ENCODE peak calls at places on chromosome 9, in eight cellular contexts. F is suprapubic skin; C is kidney; V is aorta; S is CD8-positive, alpha-beta T cell; O is GM23248; P is fibroblast of lung; A is HCT116. N is an unnamed sample.

GRCh38 chr9:2066312-2067273 is 51.4 kb downstream of the SMARCA2 start:
- DNase-seq in F (no peak), C (no peak), V (no peak), S (no peak), O (peak), P (peak), A (no peak), N (no peak)

GRCh38 chr9:2962471-2963172 is 118.7 kb upstream of the PUM3 start:
- DNase-seq in F (no peak), C (no peak), V (no peak), S (no peak), O (no peak), P (no peak), A (no peak), N (no peak)

GRCh38 chr9:13354733-13355132 is 75.2 kb upstream of the MPDZ start:
- DNase-seq in F (no peak), C (no peak), V (no peak), S (no peak), O (peak), P (peak), A (no peak), N (no peak)

GRCh38 chr9:97889941-97890557 is 32.3 kb downstream of the TRMO start:
- DNase-seq in F (no peak), C (peak), V (no peak), S (peak), O (peak), P (no peak), A (no peak), N (no peak)

GRCh38 chr9:100309992-100310391 is 42.8 kb downstream of the TEX10 start:
- DNase-seq in F (no peak), C (no peak), V (no peak), S (no peak), O (peak), P (peak), A (no peak), N (no peak)

GRCh38 chr9:38375572-38375963 is 16.9 kb upstream of the ALDH1B1 start:
- DNase-seq in F (peak), C (no peak), V (peak), S (no peak), O (no peak), P (no peak), A (no peak), N (no peak)

GRCh38 chr9:91214086-91214485 is 147.6 kb downstream of the AUH start:
- DNase-seq in F (no peak), C (no peak), V (no peak), S (no peak), O (peak), P (peak), A (no peak), N (peak)

GRCh38 chr9:81664638-81665513 is 24.5 kb downstream of the TLE1 start:
- DNase-seq in F (no peak), C (no peak), V (no peak), S (no peak), O (no peak), P (no peak), A (no peak), N (no peak)

GRCh38 chr9:4836676-4837075 is 43.9 kb downstream of the RCL1 start:
- DNase-seq in F (no peak), C (no peak), V (no peak), S (no peak), O (no peak), P (peak), A (no peak), N (no peak)

GRCh38 chr9:98632839-98633238 is 75.9 kb downstream of the GABBR2 start:
- DNase-seq in F (no peak), C (no peak), V (no peak), S (no peak), O (no peak), P (no peak), A (no peak), N (no peak)

GRCh38 chr9:85420750-85421149 is 321.0 kb downstream of the AGTPBP1 start:
- DNase-seq in F (no peak), C (no peak), V (no peak), S (no peak), O (no peak), P (peak), A (no peak), N (no peak)

GRCh38 chr9:35517136-35517535 is 27.2 kb downstream of the RUSC2 start:
- DNase-seq in F (no peak), C (no peak), V (no peak), S (no peak), O (peak), P (peak), A (no peak), N (peak)

GRCh38 chr9:121842612-121842978 is 191.2 kb downstream of the DAB2IP start:
- DNase-seq in F (no peak), C (no peak), V (no peak), S (no peak), O (peak), P (peak), A (no peak), N (peak)

GRCh38 chr9:699396-699795 is 142.1 kb upstream of the DMRT1 start:
- DNase-seq in F (no peak), C (no peak), V (no peak), S (no peak), O (no peak), P (no peak), A (no peak), N (no peak)

GRCh38 chr9:68507098-68507795 is 33.4 kb downstream of the TMEM252 start:
- DNase-seq in F (no peak), C (no peak), V (no peak), S (no peak), O (peak), P (no peak), A (peak), N (no peak)

GRCh38 chr9:14780251-14780650 is 57.7 kb upstream of the CER1 start:
- DNase-seq in F (no peak), C (no peak), V (no peak), S (no peak), O (no peak), P (no peak), A (no peak), N (no peak)

GRCh38 chr9:77194423-77194822 is 17.1 kb downstream of the VPS13A start:
- DNase-seq in F (no peak), C (no peak), V (no peak), S (no peak), O (no peak), P (peak), A (no peak), N (no peak)

GRCh38 chr9:33263936-33264472 is 504 bp downstream of the BAG1 start:
- DNase-seq in F (peak), C (peak), V (peak), S (peak), O (peak), P (no peak), A (no peak), N (no peak)

GRCh38 chr9:137217276-137218211 is 4.5 kb downstream of the RNF208 start:
- DNase-seq in F (peak), C (peak), V (no peak), S (no peak), O (peak), P (no peak), A (peak), N (no peak)

DNA sequence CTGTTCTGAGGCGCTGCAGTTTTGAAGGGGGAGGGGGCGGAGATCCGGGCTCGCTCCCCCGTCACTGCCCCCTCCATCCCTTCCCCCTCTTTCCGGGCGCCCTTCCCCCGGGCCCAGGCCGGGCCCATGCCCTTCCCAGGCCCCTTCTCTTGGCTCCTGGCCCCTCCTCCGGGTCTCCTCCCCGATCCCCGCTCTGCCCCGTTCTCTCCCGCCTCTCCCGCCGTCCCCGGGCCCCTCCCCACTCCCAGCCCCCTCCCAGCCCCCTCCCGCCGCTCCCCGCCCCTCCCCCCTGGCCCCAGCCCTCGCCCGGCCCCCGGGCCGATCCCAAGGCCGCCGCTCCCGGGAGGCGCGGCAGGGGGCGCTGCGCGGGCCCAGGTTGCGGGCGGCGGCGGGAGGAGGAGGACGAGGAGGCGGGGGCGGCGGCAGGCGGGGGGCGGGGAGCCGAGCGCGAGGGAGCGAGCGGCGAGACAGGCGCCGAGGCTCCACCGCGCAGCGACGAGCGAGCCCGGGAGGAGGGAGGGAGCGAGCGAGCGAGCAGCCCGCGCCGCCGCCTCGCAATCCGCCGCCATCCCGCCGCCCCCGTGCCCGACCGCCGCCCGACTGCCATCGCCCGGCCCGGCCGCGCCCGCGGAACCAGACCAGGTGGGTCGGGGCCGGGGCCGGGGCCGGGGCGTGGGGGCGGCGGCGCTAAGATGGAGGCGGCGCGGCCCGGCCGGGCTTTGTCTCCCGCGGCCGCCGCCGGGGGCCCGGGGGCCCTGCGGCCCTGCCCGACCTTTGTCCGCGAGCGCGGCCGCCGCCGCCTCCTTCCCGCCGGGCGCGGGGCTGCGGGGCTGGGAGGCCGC is at the start of gene PRRC2B:
- DNase-seq in F (peak), C (peak), V (peak), S (peak), O (peak), P (peak), A (peak), N (peak)
- H3K4me3 ChIP-seq in F (peak), C (peak), V (peak), S (peak), O (peak), P (peak), A (peak), N (peak)

DNA sequence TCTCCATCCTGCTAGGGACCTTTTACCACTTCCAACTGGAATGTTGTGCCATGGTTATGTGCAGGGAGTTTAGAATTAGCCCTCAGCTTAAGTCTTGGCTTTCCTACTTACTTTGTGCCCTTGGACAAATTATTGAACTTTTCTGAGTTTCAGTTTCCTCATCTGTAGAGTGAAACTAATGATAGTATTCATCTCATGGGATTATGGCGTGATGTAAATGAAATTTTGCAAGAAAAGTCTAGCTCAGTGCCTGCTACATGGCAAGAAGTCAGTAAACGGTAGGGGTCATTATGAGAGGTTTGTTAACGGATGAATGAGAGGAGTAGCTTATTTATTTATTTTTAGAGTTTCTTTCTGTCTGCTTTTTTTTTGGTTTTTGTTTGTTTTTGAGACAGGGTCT is 1.8 kb downstream of the MVB12B start:
- DNase-seq in F (no peak), C (no peak), V (no peak), S (no peak), O (no peak), P (no peak), A (no peak), N (no peak)
- H3K4me3 ChIP-seq in F (peak), C (no peak), V (no peak), S (no peak), O (no peak), P (no peak), A (no peak), N (no peak)

GRCh38 chr9:93097496-93098205 is 1.6 kb downstream of the CARD19 start:
- DNase-seq in F (peak), C (peak), V (peak), S (no peak), O (peak), P (no peak), A (no peak), N (no peak)
- H3K4me3 ChIP-seq in F (peak), C (peak), V (peak), S (peak), O (peak), P (peak), A (peak), N (no peak)

GRCh38 chr9:134552349-134552990 is 89.1 kb upstream of the COL5A1 start:
- DNase-seq in F (no peak), C (peak), V (peak), S (no peak), O (no peak), P (no peak), A (no peak), N (no peak)
- H3K4me3 ChIP-seq in F (no peak), C (no peak), V (no peak), S (no peak), O (peak), P (no peak), A (no peak), N (no peak)

GRCh38 chr9:6552033-6552737 is 93.3 kb downstream of the GLDC start:
- DNase-seq in F (no peak), C (no peak), V (no peak), S (no peak), O (peak), P (peak), A (no peak), N (peak)
- H3K4me3 ChIP-seq in F (no peak), C (no peak), V (no peak), S (no peak), O (no peak), P (no peak), A (no peak), N (no peak)

GRCh38 chr9:129352157-129352870 is 174.3 kb upstream of the IER5L start:
- DNase-seq in F (no peak), C (peak), V (peak), S (no peak), O (no peak), P (no peak), A (no peak), N (no peak)
- H3K4me3 ChIP-seq in F (peak), C (no peak), V (peak), S (no peak), O (peak), P (peak), A (no peak), N (peak)

GRCh38 chr9:129491486-129491855 is 129.4 kb downstream of the C9orf50 start:
- DNase-seq in F (peak), C (peak), V (peak), S (no peak), O (no peak), P (peak), A (no peak), N (no peak)
- H3K4me3 ChIP-seq in F (peak), C (peak), V (no peak), S (no peak), O (no peak), P (peak), A (no peak), N (peak)

N was measured in SJSA1.